ENCODE peak calls at places on chromosomes 6 and 20, in eight cellular contexts. One of them, this sample, is unnamed.

GRCh38 chr20:2256132-2256531 is 39.7 kb upstream of the TGM3 start:
- DNase-seq in transverse colon: no peak
- DNase-seq in uterus: no peak
- DNase-seq in A549: no peak
- DNase-seq in breast epithelium: no peak
- DNase-seq in HCT116: no peak
- DNase-seq in endothelial cell of umbilical vein: no peak
- DNase-seq in gastrocnemius medialis: no peak
- DNase-seq in this sample: no peak

GRCh38 chr20:7305971-7306370 is 538.5 kb downstream of the BMP2 start:
- DNase-seq in transverse colon: no peak
- DNase-seq in uterus: no peak
- DNase-seq in A549: no peak
- DNase-seq in breast epithelium: no peak
- DNase-seq in HCT116: no peak
- DNase-seq in endothelial cell of umbilical vein: peak; percentile 23
- DNase-seq in gastrocnemius medialis: no peak
- DNase-seq in this sample: no peak

GRCh38 chr20:42588847-42589246 is 600.9 kb downstream of the PTPRT start:
- DNase-seq in transverse colon: no peak
- DNase-seq in uterus: no peak
- DNase-seq in A549: no peak
- DNase-seq in breast epithelium: no peak
- DNase-seq in HCT116: no peak
- DNase-seq in endothelial cell of umbilical vein: no peak
- DNase-seq in gastrocnemius medialis: no peak
- DNase-seq in this sample: no peak

GRCh38 chr20:63061051-63061531 is 54.3 kb upstream of the BHLHE23 start:
- DNase-seq in transverse colon: no peak
- DNase-seq in uterus: no peak
- DNase-seq in A549: no peak
- DNase-seq in breast epithelium: no peak
- DNase-seq in HCT116: no peak
- DNase-seq in endothelial cell of umbilical vein: no peak
- DNase-seq in gastrocnemius medialis: no peak
- DNase-seq in this sample: no peak

GRCh38 chr20:57439432-57439831 is 48.2 kb downstream of the RBM38 start:
- DNase-seq in transverse colon: peak; percentile 77
- DNase-seq in uterus: peak; percentile 53
- DNase-seq in A549: peak; percentile 29
- DNase-seq in breast epithelium: peak; percentile 96
- DNase-seq in HCT116: no peak
- DNase-seq in endothelial cell of umbilical vein: no peak
- DNase-seq in gastrocnemius medialis: peak; percentile 72
- DNase-seq in this sample: peak; percentile 60

GRCh38 chr6:44851176-44851575 is 463.7 kb downstream of the CDC5L start:
- DNase-seq in transverse colon: no peak
- DNase-seq in uterus: no peak
- DNase-seq in A549: no peak
- DNase-seq in breast epithelium: no peak
- DNase-seq in HCT116: no peak
- DNase-seq in endothelial cell of umbilical vein: no peak
- DNase-seq in gastrocnemius medialis: no peak
- DNase-seq in this sample: no peak

GRCh38 chr6:81166770-81167169 is 585.7 kb downstream of the TENT5A start:
- DNase-seq in transverse colon: no peak
- DNase-seq in uterus: no peak
- DNase-seq in A549: no peak
- DNase-seq in breast epithelium: no peak
- DNase-seq in HCT116: no peak
- DNase-seq in endothelial cell of umbilical vein: no peak
- DNase-seq in gastrocnemius medialis: no peak
- DNase-seq in this sample: no peak

GRCh38 chr6:37538107-37538506 is 38.4 kb upstream of the CCDC167 start:
- DNase-seq in transverse colon: no peak
- DNase-seq in uterus: no peak
- DNase-seq in A549: peak; percentile 43
- DNase-seq in breast epithelium: no peak
- DNase-seq in HCT116: peak; percentile 45
- DNase-seq in endothelial cell of umbilical vein: peak; percentile 20
- DNase-seq in gastrocnemius medialis: no peak
- DNase-seq in this sample: peak; percentile 45

GRCh38 chr6:107132330-107132954 is 17.1 kb upstream of the BEND3 start:
- DNase-seq in transverse colon: no peak
- DNase-seq in uterus: no peak
- DNase-seq in A549: peak; percentile 33
- DNase-seq in breast epithelium: no peak
- DNase-seq in HCT116: peak; percentile 19
- DNase-seq in endothelial cell of umbilical vein: peak; percentile 32
- DNase-seq in gastrocnemius medialis: no peak
- DNase-seq in this sample: no peak

GRCh38 chr20:16293590-16293989 is 279.7 kb downstream of the KIF16B start:
- DNase-seq in transverse colon: no peak
- DNase-seq in uterus: no peak
- DNase-seq in A549: peak; percentile 21
- DNase-seq in breast epithelium: no peak
- DNase-seq in HCT116: no peak
- DNase-seq in endothelial cell of umbilical vein: no peak
- DNase-seq in gastrocnemius medialis: no peak
- DNase-seq in this sample: no peak

GRCh38 chr6:165574220-165574619 is 88.8 kb downstream of the PDE10A start:
- DNase-seq in transverse colon: no peak
- DNase-seq in uterus: no peak
- DNase-seq in A549: no peak
- DNase-seq in breast epithelium: no peak
- DNase-seq in HCT116: no peak
- DNase-seq in endothelial cell of umbilical vein: no peak
- DNase-seq in gastrocnemius medialis: no peak
- DNase-seq in this sample: no peak

GRCh38 chr20:44734938-44735337 is 10.7 kb upstream of the KCNK15 start:
- DNase-seq in transverse colon: no peak
- DNase-seq in uterus: no peak
- DNase-seq in A549: peak; percentile 81
- DNase-seq in breast epithelium: no peak
- DNase-seq in HCT116: no peak
- DNase-seq in endothelial cell of umbilical vein: no peak
- DNase-seq in gastrocnemius medialis: no peak
- DNase-seq in this sample: peak; percentile 61

GRCh38 chr6:114611696-114612095 is 268.9 kb upstream of the HS3ST5 start:
- DNase-seq in transverse colon: no peak
- DNase-seq in uterus: no peak
- DNase-seq in A549: no peak
- DNase-seq in breast epithelium: no peak
- DNase-seq in HCT116: no peak
- DNase-seq in endothelial cell of umbilical vein: no peak
- DNase-seq in gastrocnemius medialis: no peak
- DNase-seq in this sample: no peak

GRCh38 chr6:167073679-167074274 is 49.1 kb upstream of the CCR6 start:
- DNase-seq in transverse colon: no peak
- DNase-seq in uterus: no peak
- DNase-seq in A549: no peak
- DNase-seq in breast epithelium: no peak
- DNase-seq in HCT116: no peak
- DNase-seq in endothelial cell of umbilical vein: no peak
- DNase-seq in gastrocnemius medialis: no peak
- DNase-seq in this sample: no peak

GRCh38 chr6:55175078-55175777 is 913 bp downstream of the HCRTR2 start:
- DNase-seq in transverse colon: no peak
- DNase-seq in uterus: no peak
- DNase-seq in A549: no peak
- DNase-seq in breast epithelium: no peak
- DNase-seq in HCT116: no peak
- DNase-seq in endothelial cell of umbilical vein: no peak
- DNase-seq in gastrocnemius medialis: no peak
- DNase-seq in this sample: no peak

GRCh38 chr6:93746892-93747291 is 327.5 kb upstream of the EPHA7 start:
- DNase-seq in transverse colon: no peak
- DNase-seq in uterus: no peak
- DNase-seq in A549: no peak
- DNase-seq in breast epithelium: no peak
- DNase-seq in HCT116: no peak
- DNase-seq in endothelial cell of umbilical vein: no peak
- DNase-seq in gastrocnemius medialis: no peak
- DNase-seq in this sample: no peak

GRCh38 chr6:43669050-43669921 is 18.3 kb downstream of the MRPS18A start:
- DNase-seq in transverse colon: no peak
- DNase-seq in uterus: peak; percentile 80
- DNase-seq in A549: no peak
- DNase-seq in breast epithelium: peak; percentile 37
- DNase-seq in HCT116: no peak
- DNase-seq in endothelial cell of umbilical vein: no peak
- DNase-seq in gastrocnemius medialis: peak; percentile 62
- DNase-seq in this sample: no peak

GRCh38 chr6:43671011-43671800 is 16.4 kb downstream of the MRPS18A start:
- DNase-seq in transverse colon: no peak
- DNase-seq in uterus: no peak
- DNase-seq in A549: no peak
- DNase-seq in breast epithelium: no peak
- DNase-seq in HCT116: no peak
- DNase-seq in endothelial cell of umbilical vein: no peak
- DNase-seq in gastrocnemius medialis: no peak
- DNase-seq in this sample: no peak

GRCh38 chr6:43671801-43672690 is 15.5 kb downstream of the MRPS18A start:
- DNase-seq in transverse colon: no peak
- DNase-seq in uterus: peak; percentile 50
- DNase-seq in A549: no peak
- DNase-seq in breast epithelium: peak; percentile 32
- DNase-seq in HCT116: no peak
- DNase-seq in endothelial cell of umbilical vein: no peak
- DNase-seq in gastrocnemius medialis: no peak
- DNase-seq in this sample: no peak

GRCh38 chr6:43669922-43670622 is 17.5 kb downstream of the MRPS18A start:
- DNase-seq in transverse colon: no peak
- DNase-seq in uterus: peak; percentile 55
- DNase-seq in A549: no peak
- DNase-seq in breast epithelium: no peak
- DNase-seq in HCT116: no peak
- DNase-seq in endothelial cell of umbilical vein: no peak
- DNase-seq in gastrocnemius medialis: no peak
- DNase-seq in this sample: no peak

GRCh38 chr6:43670623-43670986 is 17.0 kb downstream of the MRPS18A start:
- DNase-seq in transverse colon: no peak
- DNase-seq in uterus: no peak
- DNase-seq in A549: no peak
- DNase-seq in breast epithelium: no peak
- DNase-seq in HCT116: no peak
- DNase-seq in endothelial cell of umbilical vein: no peak
- DNase-seq in gastrocnemius medialis: no peak
- DNase-seq in this sample: no peak
- TF ChIP-seq POLR2A in transverse colon: no peak
- TF ChIP-seq POLR2A in uterus: no peak
- TF ChIP-seq POLR2A in A549: no peak
- TF ChIP-seq POLR2A in breast epithelium: no peak
- TF ChIP-seq POLR2A in HCT116: no peak
- TF ChIP-seq POLR2A in endothelial cell of umbilical vein: no peak
- TF ChIP-seq POLR2A in gastrocnemius medialis: no peak
- TF ChIP-seq POLR2A in this sample: no peak

GRCh38 chr6:331622-332521 is 39.6 kb downstream of the DUSP22 start:
- DNase-seq in transverse colon: peak; percentile 60
- DNase-seq in uterus: no peak
- DNase-seq in A549: no peak
- DNase-seq in breast epithelium: no peak
- DNase-seq in HCT116: no peak
- DNase-seq in endothelial cell of umbilical vein: no peak
- DNase-seq in gastrocnemius medialis: no peak
- DNase-seq in this sample: no peak
- TF ChIP-seq POLR2A in transverse colon: no peak
- TF ChIP-seq POLR2A in uterus: no peak
- TF ChIP-seq POLR2A in A549: no peak
- TF ChIP-seq POLR2A in breast epithelium: no peak
- TF ChIP-seq POLR2A in HCT116: no peak
- TF ChIP-seq POLR2A in endothelial cell of umbilical vein: no peak
- TF ChIP-seq POLR2A in gastrocnemius medialis: no peak
- TF ChIP-seq POLR2A in this sample: no peak

DNA sequence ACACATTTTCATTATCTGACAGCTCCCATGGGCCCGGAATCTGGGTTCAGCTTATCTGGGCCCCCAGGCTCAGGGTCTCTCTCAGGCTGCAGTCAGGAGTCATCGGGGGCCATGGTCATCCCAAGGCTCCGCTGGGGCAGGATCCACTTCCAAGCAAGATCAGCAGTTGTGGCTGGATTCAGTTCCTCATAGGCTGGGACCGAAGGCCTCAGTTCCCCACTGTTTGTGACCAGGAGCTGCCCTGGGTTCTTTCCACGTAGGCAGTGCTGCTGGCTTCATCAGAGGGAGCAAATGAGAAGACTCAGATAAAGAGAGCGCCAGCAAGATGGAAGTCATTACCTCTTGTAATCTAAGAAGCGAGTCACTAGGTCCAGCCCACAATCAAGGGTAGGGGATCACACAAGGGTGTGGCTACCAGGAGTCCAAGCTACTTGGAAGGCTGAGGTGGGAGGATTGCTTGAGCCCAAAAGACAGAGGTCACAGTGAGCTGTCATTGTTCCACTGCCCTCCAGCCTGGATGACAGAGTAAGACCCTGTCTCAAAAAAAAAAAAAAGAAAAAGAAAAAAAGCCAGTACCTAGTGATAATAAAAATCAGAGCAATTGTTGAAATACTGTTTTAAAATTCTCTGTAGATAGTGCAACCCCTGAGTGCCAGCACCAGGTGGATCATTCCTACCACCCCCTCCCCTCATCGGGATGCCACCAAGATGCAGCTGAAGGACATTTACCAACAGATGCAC is 162.7 kb downstream of the NFATC2 start:
- DNase-seq in transverse colon: no peak
- DNase-seq in uterus: no peak
- DNase-seq in A549: no peak
- DNase-seq in breast epithelium: no peak
- DNase-seq in HCT116: no peak
- DNase-seq in endothelial cell of umbilical vein: no peak
- DNase-seq in gastrocnemius medialis: no peak
- DNase-seq in this sample: no peak
- TF ChIP-seq POLR2A in transverse colon: no peak
- TF ChIP-seq POLR2A in uterus: no peak
- TF ChIP-seq POLR2A in A549: no peak
- TF ChIP-seq POLR2A in breast epithelium: no peak
- TF ChIP-seq POLR2A in HCT116: no peak
- TF ChIP-seq POLR2A in endothelial cell of umbilical vein: no peak
- TF ChIP-seq POLR2A in gastrocnemius medialis: no peak
- TF ChIP-seq POLR2A in this sample: no peak

DNA sequence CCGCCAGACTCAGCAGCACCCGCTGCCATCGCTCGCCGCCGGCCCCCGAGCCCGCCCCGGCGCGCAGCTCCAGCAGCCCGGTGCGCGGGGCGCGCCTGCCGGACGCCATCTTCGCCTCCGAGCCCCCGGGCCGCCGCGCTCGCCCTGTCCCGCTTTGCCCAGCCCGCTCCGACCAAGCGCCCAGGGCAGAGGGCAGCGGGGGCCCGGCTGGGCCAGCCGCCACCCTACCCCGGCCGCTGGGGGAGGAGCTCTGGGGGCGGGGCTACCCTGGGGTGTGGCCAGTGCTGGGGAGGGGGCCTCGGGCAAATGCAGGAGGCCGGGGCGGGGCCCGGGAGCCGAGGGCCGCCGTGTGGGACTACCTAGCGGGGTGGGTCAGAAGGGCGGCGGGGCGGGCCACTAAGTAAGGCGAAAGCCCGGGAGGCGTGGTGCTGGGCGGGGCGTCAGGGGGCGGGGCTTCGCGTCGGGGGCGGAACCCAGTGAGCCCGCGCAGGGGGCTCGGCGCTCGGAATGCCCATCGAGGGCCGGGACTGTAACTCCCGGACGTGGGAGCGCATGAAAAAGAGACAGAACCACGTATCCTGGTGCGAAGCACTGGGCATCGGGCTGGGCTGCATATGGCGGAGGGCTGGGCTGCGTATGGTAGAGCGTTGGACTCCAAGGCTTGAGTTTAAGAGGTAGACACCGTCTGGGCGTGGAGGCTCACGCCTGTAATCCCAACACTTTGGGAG is at the start of gene SNTA1:
- DNase-seq in transverse colon: peak; percentile 96
- DNase-seq in uterus: peak; percentile 95
- DNase-seq in A549: peak; percentile 86
- DNase-seq in breast epithelium: peak; percentile 90
- DNase-seq in HCT116: no peak
- DNase-seq in endothelial cell of umbilical vein: peak; percentile 69
- DNase-seq in gastrocnemius medialis: peak; percentile 96
- DNase-seq in this sample: peak; percentile 99
- TF ChIP-seq POLR2A in transverse colon: no peak
- TF ChIP-seq POLR2A in uterus: no peak
- TF ChIP-seq POLR2A in A549: peak; percentile 24
- TF ChIP-seq POLR2A in breast epithelium: no peak
- TF ChIP-seq POLR2A in HCT116: no peak
- TF ChIP-seq POLR2A in endothelial cell of umbilical vein: no peak
- TF ChIP-seq POLR2A in gastrocnemius medialis: peak; percentile 95
- TF ChIP-seq POLR2A in this sample: peak; percentile 84